ENCODE peak calls at places on chromosomes 11 and 22, in nine cellular contexts. Q is GM23338, I is lower lobe of right lung, R is pancreas, Y is colonic mucosa, D is left ventricle myocardium inferior, P is lung, A is SK-N-SH, X is tibial artery. F is an unnamed sample. For H3K36me3, the result is how much of the 10 kb centered on the place peaks cover.

GRCh38 chr11:68471360-68472340 is 11.1 kb downstream of the PPP6R3 start:
- DNase-seq in I (no peak), X (no peak), Y (no peak), D (no peak), A (no peak), R (no peak), Q (no peak), P (no peak), F (peak)

GRCh38 chr11:1881442-1882264 is 10.0 kb downstream of the PRR33 start:
- DNase-seq in I (no peak), P (no peak), R (no peak), Y (peak), Q (no peak), X (peak), A (no peak), D (peak), F (peak)

GRCh38 chr11:70384486-70385152 is 13.7 kb upstream of the CTTN start:
- DNase-seq in R (no peak), X (peak), A (peak), D (no peak), Y (no peak), P (no peak), I (no peak), Q (no peak), F (no peak)

GRCh38 chr22:30453731-30454510 is 17.9 kb downstream of the SEC14L3 start:
- DNase-seq in X (no peak), Y (no peak), I (peak), P (peak), R (no peak), Q (peak), D (no peak), A (peak), F (no peak)

GRCh38 chr11:117950999-117951961 is 22.1 kb upstream of the TMPRSS13 start:
- DNase-seq in R (no peak), X (no peak), D (no peak), P (peak), Q (no peak), Y (no peak), A (no peak), I (no peak), F (no peak)

GRCh38 chr22:34502821-34503220 is 563.1 kb upstream of the ISX start:
- DNase-seq in P (no peak), D (no peak), X (no peak), A (no peak), I (no peak), Y (no peak), R (no peak), Q (no peak), F (no peak)

GRCh38 chr11:122248130-122248529 is 132.1 kb upstream of the BLID start:
- DNase-seq in Q (no peak), Y (no peak), A (no peak), I (no peak), D (no peak), R (peak), P (no peak), X (no peak), F (no peak)

GRCh38 chr22:43850529-43850928 is 11.8 kb downstream of the SULT4A1 start:
- DNase-seq in D (no peak), P (no peak), X (no peak), A (no peak), Q (no peak), Y (no peak), I (no peak), R (no peak), F (peak)

GRCh38 chr22:46054091-46054877 is 77.3 kb upstream of the WNT7B start:
- DNase-seq in A (peak), Q (no peak), Y (peak), X (peak), R (peak), I (peak), P (peak), D (peak), F (peak)

GRCh38 chr11:48001438-48002021 is 21.2 kb downstream of the PTPRJ start:
- DNase-seq in Q (no peak), A (no peak), R (no peak), P (no peak), I (no peak), D (no peak), Y (no peak), X (no peak), F (no peak)

GRCh38 chr22:47063606-47064005 is 301.2 kb downstream of the TBC1D22A start:
- DNase-seq in I (no peak), D (no peak), Q (no peak), P (no peak), Y (no peak), A (no peak), R (no peak), X (no peak), F (no peak)

GRCh38 chr22:31846161-31847115 is 92.6 kb downstream of the DEPDC5 start:
- DNase-seq in A (peak), Y (no peak), X (no peak), P (no peak), I (no peak), Q (peak), D (no peak), R (no peak), F (no peak)

GRCh38 chr22:27585141-27585540 is 216.4 kb downstream of the MN1 start:
- DNase-seq in X (no peak), D (no peak), Q (no peak), Y (no peak), A (no peak), R (no peak), P (no peak), I (no peak), F (no peak)

GRCh38 chr11:62855571-62856332 is 16.4 kb upstream of the WDR74 start:
- DNase-seq in R (peak), D (peak), Y (peak), A (peak), I (peak), X (peak), P (peak), Q (peak), F (peak)

GRCh38 chr11:126359431-126360048 is 4.1 kb downstream of the ST3GAL4 start:
- DNase-seq in P (peak), D (peak), Q (no peak), Y (peak), R (no peak), I (no peak), X (peak), A (peak), F (peak)

GRCh38 chr22:28246392-28246791 is 327.3 kb upstream of the PITPNB start:
- DNase-seq in I (no peak), R (no peak), X (no peak), Y (no peak), P (no peak), D (no peak), A (no peak), Q (no peak), F (no peak)

GRCh38 chr11:15819679-15820286 is 536.6 kb downstream of the SOX6 start:
- DNase-seq in R (peak), P (peak), I (peak), A (no peak), X (peak), Y (peak), D (peak), Q (peak), F (peak)

GRCh38 chr22:19330865-19331418 is 39.4 kb upstream of the CLTCL1 start:
- DNase-seq in I (no peak), X (no peak), R (no peak), P (no peak), D (no peak), Y (no peak), Q (no peak), A (no peak), F (no peak)

GRCh38 chr11:850777-851762 is 8.4 kb downstream of the TSPAN4 start:
- DNase-seq in I (no peak), X (no peak), Q (peak), R (no peak), A (peak), D (no peak), Y (no peak), P (no peak), F (no peak)

GRCh38 chr22:32410459-32410858 is 1.6 kb downstream of the RTCB start:
- DNase-seq in D (no peak), I (no peak), A (no peak), P (no peak), X (no peak), Y (no peak), R (no peak), Q (no peak), F (no peak)

GRCh38 chr11:68215087-68215445 is 2.0 kb upstream of the KMT5B start:
- DNase-seq in A (peak), X (no peak), P (no peak), D (no peak), Y (no peak), R (peak), Q (no peak), I (peak), F (no peak)

GRCh38 chr11:12377106-12377823 is at the start of gene PARVA:
- DNase-seq in X (peak), I (peak), Q (peak), A (no peak), Y (peak), R (peak), D (peak), P (peak), F (peak)

GRCh38 chr11:12281571-12282478 is 95.5 kb upstream of the PARVA start:
- DNase-seq in R (peak), I (peak), Y (peak), P (peak), Q (peak), A (peak), X (peak), D (peak), F (peak)

DNA sequence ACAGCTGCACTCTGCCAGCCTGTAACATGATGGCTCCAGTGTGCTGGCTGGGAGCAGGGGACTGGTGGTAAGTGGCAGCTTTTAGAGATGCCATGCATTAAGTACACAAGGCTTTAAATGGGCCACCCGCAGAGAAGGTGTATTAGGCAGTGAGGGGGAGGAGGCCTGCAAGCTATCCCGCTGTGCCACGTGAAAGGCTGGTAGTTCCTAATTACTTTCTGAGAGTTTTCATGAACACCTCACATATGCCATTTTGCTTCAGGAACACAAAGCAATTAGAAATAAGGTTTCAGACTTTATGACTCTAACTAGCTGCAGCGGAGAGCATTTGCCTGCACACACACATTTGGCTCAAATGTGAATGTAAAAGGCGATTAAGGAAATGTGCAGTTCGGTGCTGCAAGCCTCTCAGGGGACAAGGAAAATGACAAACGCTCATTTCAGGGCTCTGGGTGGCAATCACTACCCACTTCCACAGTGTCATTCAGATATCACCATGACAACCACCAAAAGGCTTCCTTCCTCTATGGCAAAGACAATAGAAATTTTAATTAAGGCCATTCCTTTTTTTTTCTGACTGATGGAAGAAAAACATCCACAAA is 116.7 kb downstream of the PLEKHA7 start:
- DNase-seq in P (no peak), A (no peak), Y (no peak), Q (peak), D (no peak), X (no peak), I (no peak), R (no peak), F (no peak)
- H3K4me3 ChIP-seq in P (no peak), A (no peak), Y (no peak), Q (peak), D (no peak), X (no peak), I (no peak), R (no peak), F (no peak)

DNA sequence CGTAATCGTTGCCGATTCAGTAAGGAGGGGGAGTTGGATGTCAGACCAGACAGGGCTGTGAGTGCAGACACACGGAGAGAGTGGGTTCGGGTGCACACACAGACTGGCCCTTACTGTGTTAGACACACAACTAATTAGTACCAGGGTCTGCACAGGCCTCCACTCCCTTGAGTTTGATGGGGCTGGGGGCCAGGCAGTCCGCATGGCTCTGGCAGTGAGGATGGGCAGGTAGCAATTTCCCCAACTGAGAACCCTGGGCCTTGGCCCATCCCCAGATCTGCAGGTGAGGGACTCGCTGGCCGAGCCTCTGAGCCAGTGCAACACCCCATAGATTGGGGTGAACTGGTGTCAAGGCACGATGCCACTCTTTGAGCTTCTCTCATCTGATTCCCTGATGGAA is 51.2 kb upstream of the NNMT start:
- DNase-seq in R (no peak), Q (no peak), Y (no peak), A (no peak), D (no peak), X (peak), I (no peak), P (no peak), F (no peak)
- H3K36me3 ChIP-seq in R (half or more), Q (under half), Y (under half), A (under half), D (half or more), X (half or more), I (half or more), P (under half), F (half or more)

DNA sequence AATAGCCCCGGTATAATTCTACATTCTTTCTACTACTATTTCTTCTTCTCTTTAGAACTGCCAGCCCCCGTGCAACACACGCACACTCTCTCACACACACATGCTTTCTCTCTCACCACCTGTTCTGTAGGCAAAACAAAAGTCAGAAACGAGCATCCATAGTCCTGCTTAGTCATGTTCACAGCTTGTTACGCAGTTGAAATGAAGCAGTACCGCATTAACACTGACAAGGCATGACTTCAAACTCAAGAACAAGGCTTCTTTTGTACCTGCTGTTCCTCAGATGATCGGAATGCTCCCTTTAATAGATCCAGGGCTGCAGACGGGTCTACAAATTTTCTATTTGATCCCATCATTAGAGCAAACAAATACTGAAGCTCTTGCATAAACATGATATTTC is 42.2 kb downstream of the USP28 start:
- DNase-seq in Q (no peak), A (no peak), Y (no peak), P (no peak), R (no peak), D (no peak), I (no peak), X (no peak), F (no peak)
- H3K27ac ChIP-seq in Q (peak), A (no peak), Y (no peak), P (no peak), R (no peak), D (no peak), I (no peak), X (no peak), F (no peak)

GRCh38 chr11:72231396-72232259 is 7.1 kb downstream of the INPPL1 start:
- DNase-seq in X (no peak), D (peak), Y (no peak), R (no peak), A (no peak), Q (no peak), I (no peak), P (no peak), F (no peak)

GRCh38 chr11:72232260-72233055 is 7.9 kb downstream of the INPPL1 start:
- DNase-seq in P (peak), A (no peak), Q (no peak), I (no peak), R (no peak), Y (no peak), D (no peak), X (no peak), F (no peak)

GRCh38 chr11:72234514-72234830 is 9.5 kb downstream of the PHOX2A start:
- DNase-seq in Y (no peak), I (no peak), Q (no peak), A (no peak), X (peak), P (no peak), D (no peak), R (no peak), F (no peak)

GRCh38 chr11:72233773-72234513 is 9.4 kb downstream of the INPPL1 start:
- DNase-seq in Y (no peak), I (no peak), R (no peak), X (peak), A (no peak), Q (no peak), P (no peak), D (no peak), F (no peak)

DNA sequence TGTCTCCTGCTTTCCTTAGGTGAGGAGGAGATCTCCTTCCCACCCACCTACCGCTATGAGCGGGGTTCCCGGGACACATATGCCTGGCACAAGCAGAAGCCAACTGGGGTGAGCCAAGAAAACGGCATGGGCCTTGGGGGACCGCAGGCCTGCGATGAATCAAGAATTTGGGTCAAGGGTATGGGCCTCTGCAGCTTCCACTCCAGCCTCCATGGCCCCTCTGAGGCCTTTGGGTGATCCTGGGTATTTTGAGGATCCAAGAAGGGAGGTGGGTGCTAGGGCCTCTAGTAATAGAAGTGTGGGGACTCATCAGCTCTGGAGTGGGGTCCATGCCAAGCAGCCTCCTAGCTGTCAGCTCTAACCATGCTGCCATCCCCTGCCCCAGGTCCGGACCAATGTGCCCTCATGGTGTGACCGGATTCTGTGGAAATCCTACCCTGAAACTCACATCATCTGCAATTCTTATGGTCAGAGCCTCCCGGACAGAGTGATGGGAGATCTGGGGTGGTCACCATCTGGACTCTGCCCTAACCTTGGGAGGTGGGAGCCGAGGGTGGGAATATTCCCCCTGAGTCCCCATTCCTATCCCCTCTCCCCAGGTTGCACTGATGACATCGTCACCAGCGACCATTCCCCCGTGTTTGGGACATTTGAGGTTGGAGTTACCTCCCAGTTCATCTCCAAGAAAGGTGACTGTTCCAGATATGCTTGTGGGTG is 8.6 kb downstream of the INPPL1 start:
- DNase-seq in X (peak), R (no peak), Y (no peak), I (no peak), A (no peak), D (no peak), Q (no peak), P (peak), F (no peak)
- H3K4me3 ChIP-seq in X (no peak), R (no peak), Y (no peak), I (no peak), A (no peak), D (no peak), Q (no peak), P (no peak), F (no peak)

GRCh38 chr11:67138922-67139321 is 19.9 kb downstream of the KDM2A start:
- DNase-seq in Y (no peak), Q (no peak), I (no peak), R (no peak), P (no peak), X (no peak), A (no peak), D (no peak), F (no peak)
- H3K36me3 ChIP-seq in Y (under half), Q (under half), I (half or more), R (under half), P (under half), X (under half), A (under half), D (half or more), F (under half)

GRCh38 chr11:76380977-76381719 is at the start of the genes GVQW3 and THAP12:
- DNase-seq in X (peak), I (peak), Y (peak), P (peak), D (peak), Q (peak), R (peak), A (peak), F (peak)
- H3K27ac ChIP-seq in X (peak), I (peak), Y (peak), P (peak), D (peak), Q (no peak), R (peak), A (peak), F (peak)

GRCh38 chr11:59012106-59012941 is 73.0 kb downstream of the GLYATL1 start:
- DNase-seq in P (no peak), X (no peak), Y (no peak), D (no peak), A (no peak), I (no peak), Q (no peak), R (no peak), F (no peak)
- H3K4me3 ChIP-seq in P (no peak), X (no peak), Y (no peak), D (no peak), A (no peak), I (no peak), Q (no peak), R (no peak), F (no peak)

GRCh38 chr11:64196616-64197015 is 9.9 kb upstream of the FERMT3 start:
- DNase-seq in R (no peak), Y (no peak), P (no peak), I (no peak), Q (no peak), A (no peak), D (no peak), X (no peak), F (no peak)
- H3K36me3 ChIP-seq in R (half or more), Y (under half), P (under half), I (half or more), Q (half or more), A (half or more), D (half or more), X (half or more), F (half or more)

DNA sequence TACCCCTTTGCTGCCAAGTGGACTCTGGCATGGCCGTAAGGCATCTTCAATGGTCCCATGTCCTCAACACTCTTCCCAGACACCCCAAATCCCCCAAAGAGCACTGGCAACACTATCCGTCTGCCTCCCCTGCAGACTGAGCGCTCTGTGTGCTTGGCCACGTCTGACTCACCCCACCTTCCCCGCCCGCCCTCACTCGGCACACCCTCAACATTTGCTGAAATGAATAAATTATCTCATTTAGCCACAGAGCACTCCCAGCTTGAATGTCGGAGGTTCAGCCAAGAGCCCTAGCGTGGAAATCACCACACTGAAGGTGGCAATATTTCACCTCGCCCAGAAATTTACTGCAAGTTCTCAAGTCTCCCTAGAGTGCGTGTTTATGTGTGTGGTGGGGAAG is 46.5 kb upstream of the TCF20 start:
- DNase-seq in Q (no peak), R (no peak), I (no peak), D (peak), X (no peak), A (no peak), P (peak), Y (peak), F (no peak)
- H3K27ac ChIP-seq in Q (no peak), R (no peak), I (no peak), D (no peak), X (no peak), A (no peak), P (no peak), Y (peak), F (peak)

F was measured in kidney.